ENCODE peak calls at places on chromosomes 6 and 20, in four cellular contexts. U, K, X and D are unnamed samples.
A peak's percentile ranks its signal among the peaks of the same experiment; 100 is the strongest.

GRCh38 chr20:63884506-63885263 is 10.2 kb upstream of the DNAJC5 start:
- DNase-seq in U (no peak), K (peak; percentile 53), X (no peak), D (no peak)

GRCh38 chr6:121510568-121511177 is 75.2 kb downstream of the GJA1 start:
- DNase-seq in U (no peak), K (no peak), X (no peak), D (no peak)

GRCh38 chr6:132527791-132528190 is 10.3 kb upstream of the TAAR9 start:
- DNase-seq in U (peak; percentile 43), K (no peak), X (no peak), D (no peak)

GRCh38 chr6:122833229-122833556 is 44.1 kb downstream of the SMPDL3A start:
- DNase-seq in U (peak; percentile 45), K (no peak), X (no peak), D (peak; percentile 70)

GRCh38 chr6:4956625-4957024 is 47.2 kb downstream of the RPP40 start:
- DNase-seq in U (no peak), K (no peak), X (no peak), D (no peak)

GRCh38 chr20:53839423-53840176 is 230.8 kb downstream of the BCAS1 start:
- DNase-seq in U (no peak), K (no peak), X (peak; percentile 81), D (no peak)

GRCh38 chr20:41174782-41175181 is 37.4 kb downstream of the PLCG1 start:
- DNase-seq in U (peak; percentile 48), K (peak; percentile 51), X (peak; percentile 7), D (no peak)

GRCh38 chr6:148943451-148943850 is 196.6 kb downstream of the UST start:
- DNase-seq in U (peak; percentile 48), K (no peak), X (no peak), D (no peak)

GRCh38 chr20:36400901-36401300 is 94.8 kb downstream of the DLGAP4 start:
- DNase-seq in U (no peak), K (no peak), X (no peak), D (no peak)

DNA sequence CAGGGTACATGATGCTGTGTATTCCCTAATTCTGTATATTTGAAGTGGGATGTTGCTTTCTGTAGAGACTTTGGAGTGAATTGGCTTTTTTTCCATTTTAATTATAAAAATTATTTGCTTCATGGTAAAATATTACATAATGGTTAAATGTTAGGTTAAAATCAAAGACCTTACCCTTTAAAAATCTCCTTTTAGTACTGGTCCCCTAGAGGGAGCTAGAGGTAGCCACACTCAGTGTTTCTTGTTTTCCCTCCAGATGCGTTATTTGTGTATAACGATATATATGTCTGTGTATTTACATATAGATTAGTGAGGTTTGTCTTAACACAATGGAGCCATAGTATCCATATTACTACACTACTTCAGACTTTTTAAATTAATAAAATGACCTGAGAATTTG is 146.7 kb downstream of the PLCB4 start:
- DNase-seq in U (no peak), K (no peak), X (no peak), D (no peak)
- TF ChIP-seq CTCF in U (peak; percentile 33), K (peak; percentile 45), X (peak; percentile 29), D (no peak)

GRCh38 chr6:150632785-150633465 is 33.2 kb downstream of the PLEKHG1 start:
- DNase-seq in U (no peak), K (no peak), X (no peak), D (no peak)
- H3K4me3 ChIP-seq in U (no peak overlapping the region), K (no peak overlapping the region), X (no peak overlapping the region), D (no peak overlapping the region)

DNA sequence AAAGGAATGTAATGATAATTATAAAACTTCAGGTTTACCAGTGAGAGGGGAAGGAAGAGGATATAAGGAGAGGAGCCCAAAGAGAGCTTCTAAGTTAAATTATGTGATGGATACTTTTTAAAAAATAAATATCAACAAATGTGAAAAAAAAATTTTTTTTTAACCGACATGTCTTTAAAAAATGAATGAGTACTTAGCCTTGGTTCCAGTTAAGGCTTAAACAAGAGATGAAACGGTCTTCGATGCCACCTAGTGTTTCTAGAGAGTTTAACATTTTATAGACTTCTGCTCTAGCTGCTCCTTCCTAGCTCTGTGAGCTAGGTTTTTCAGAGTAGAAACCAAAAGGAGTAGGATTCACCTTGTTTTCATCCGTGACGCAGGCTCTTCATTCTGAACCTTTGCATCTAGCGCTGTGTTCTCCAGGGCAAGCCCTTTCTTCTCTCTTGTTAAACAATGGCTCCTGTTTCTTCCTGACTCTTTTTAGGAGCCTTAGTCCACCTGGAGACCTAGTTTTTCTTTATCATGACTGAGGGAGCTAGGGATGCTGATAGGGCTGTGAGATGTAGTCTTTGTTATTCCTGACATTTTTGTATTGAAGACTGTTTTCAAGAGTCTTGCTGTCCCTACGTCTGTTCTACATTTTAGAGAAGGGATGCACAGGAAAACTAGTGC is 42.4 kb upstream of the GNRH2 start:
- DNase-seq in U (peak; percentile 78), K (peak; percentile 10), X (no peak), D (peak; percentile 9)
- TF ChIP-seq CTCF in U (peak; percentile 41), K (peak; percentile 70), X (peak; percentile 35), D (peak; percentile 86)

DNA sequence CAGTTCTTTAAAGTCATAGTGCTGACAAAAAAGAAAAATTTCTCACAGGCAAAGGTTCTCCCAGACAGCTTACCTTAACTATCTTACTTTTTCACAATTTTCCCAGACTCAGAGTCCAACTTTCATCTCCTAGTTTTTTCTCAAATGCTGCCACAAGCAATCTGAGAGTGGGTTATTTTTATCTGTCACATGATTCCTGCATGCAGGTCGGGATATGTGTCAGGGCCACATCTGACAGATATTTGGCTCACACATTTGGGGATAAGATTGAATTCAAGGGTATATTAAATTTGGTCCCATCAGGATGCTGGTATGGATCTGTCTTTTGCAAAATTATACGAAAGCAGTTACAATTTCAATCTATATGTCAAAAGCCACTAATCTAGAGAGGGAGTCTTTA is 50.1 kb upstream of the SMIM29 start:
- DNase-seq in U (no peak), K (no peak), X (no peak), D (no peak)
- H3K4me3 ChIP-seq in U (no peak overlapping the region), K (no peak overlapping the region), X (no peak overlapping the region), D (no peak overlapping the region)

GRCh38 chr20:50610212-50610718 is 81.1 kb downstream of the RIPOR3 start:
- DNase-seq in U (peak; percentile 15), K (no peak), X (no peak), D (no peak)
- TF ChIP-seq CTCF in U (no peak), K (no peak), X (no peak), D (no peak)

DNA sequence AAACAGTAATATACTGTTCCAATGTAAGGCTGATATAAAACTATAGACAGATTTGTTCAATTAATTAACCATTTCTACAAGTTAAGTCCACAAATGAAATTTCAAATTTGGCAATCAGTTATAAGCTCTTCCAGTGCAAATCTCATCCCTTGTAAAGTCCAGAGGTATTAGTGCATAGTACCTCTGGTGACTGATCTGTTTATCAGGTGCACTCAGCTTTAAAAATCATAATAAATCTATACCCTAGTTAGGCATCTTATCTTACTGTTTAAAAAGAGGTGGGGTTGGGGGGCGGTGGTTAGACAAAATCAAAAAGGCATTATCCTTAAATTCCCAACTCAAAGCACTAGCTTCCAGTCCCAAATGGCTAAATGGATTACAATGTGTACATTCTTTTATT is 2.9 kb downstream of the FBXO30 start:
- DNase-seq in U (no peak), K (no peak), X (no peak), D (no peak)
- H3K4me3 ChIP-seq in U (no peak overlapping the region), K (no peak overlapping the region), X (no peak overlapping the region), D (no peak overlapping the region)

GRCh38 chr20:5511930-5512329 is 195.2 kb upstream of the PROKR2 start:
- DNase-seq in U (no peak), K (no peak), X (no peak), D (no peak)

GRCh38 chr20:5510446-5510845 is 193.7 kb upstream of the PROKR2 start:
- DNase-seq in U (peak; percentile 31), K (no peak), X (no peak), D (no peak)

GRCh38 chr20:5511505-5511904 is 194.8 kb upstream of the PROKR2 start:
- DNase-seq in U (no peak), K (no peak), X (no peak), D (no peak)

GRCh38 chr20:5511082-5511481 is 194.3 kb upstream of the PROKR2 start:
- DNase-seq in U (no peak), K (no peak), X (no peak), D (no peak)

DNA sequence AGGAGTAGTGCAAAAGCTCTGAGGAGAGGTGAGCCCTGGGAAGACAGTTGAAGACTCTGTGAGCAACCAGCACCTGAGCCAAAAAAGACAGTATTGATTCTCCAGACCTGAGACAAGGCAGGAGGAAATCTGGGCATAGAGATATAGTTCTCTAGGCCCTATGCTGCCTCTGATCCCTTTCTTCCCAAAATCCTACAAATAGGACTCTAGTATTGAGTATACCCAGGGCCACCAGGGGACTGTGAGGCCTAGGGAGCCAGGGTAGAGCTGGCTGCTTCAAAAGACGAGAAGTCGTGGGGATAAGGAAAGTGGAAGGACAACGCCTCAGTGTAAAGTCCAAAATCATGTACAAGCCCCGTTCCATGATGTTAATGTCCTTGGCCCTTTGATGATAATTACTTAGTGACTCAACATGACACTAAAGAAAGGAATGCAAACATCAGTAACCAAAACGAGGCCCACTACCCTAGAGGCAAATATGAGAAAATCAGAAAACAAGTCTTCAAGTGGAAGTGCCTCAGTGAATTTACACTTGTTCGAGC is 197.3 kb upstream of the PROKR2 start:
- DNase-seq in U (peak; percentile 70), K (no peak), X (peak; percentile 49), D (no peak)
- TF ChIP-seq CTCF in U (no peak), K (no peak), X (no peak), D (no peak)

GRCh38 chr6:166459906-166460305 is 77.2 kb upstream of the MPC1 start:
- DNase-seq in U (no peak), K (no peak), X (no peak), D (no peak)

GRCh38 chr6:166459272-166459671 is 76.5 kb upstream of the MPC1 start:
- DNase-seq in U (no peak), K (no peak), X (no peak), D (no peak)

GRCh38 chr6:166453651-166454050 is 70.9 kb upstream of the MPC1 start:
- DNase-seq in U (no peak), K (no peak), X (no peak), D (no peak)

GRCh38 chr6:166454692-166455515 is 72.2 kb upstream of the MPC1 start:
- DNase-seq in U (no peak), K (no peak), X (no peak), D (no peak)

GRCh38 chr6:166456360-166457156 is 73.8 kb upstream of the MPC1 start:
- DNase-seq in U (peak; percentile 20), K (no peak), X (peak; percentile 17), D (no peak)
- H3K4me3 ChIP-seq in U (no peak overlapping the region), K (no peak overlapping the region), X (no peak overlapping the region), D (no peak overlapping the region)